ENCODE peak calls at places on chromosomes 11 and 22, in nine cellular contexts. S, V, X, A, L, W, J, H and Y are unnamed samples.

GRCh38 chr22:47269689-47270088 is 507.2 kb downstream of the TBC1D22A start:
- DNase-seq in V (no peak), J (no peak), S (no peak), A (no peak), W (no peak), H (no peak), L (no peak), X (no peak), Y (no peak)

GRCh38 chr11:59511675-59512074 is 336 bp downstream of the OR4D9 start:
- DNase-seq in L (no peak), A (no peak), X (no peak), V (no peak), W (no peak), H (no peak), S (no peak), J (no peak), Y (no peak)

GRCh38 chr22:19070397-19071169 is 51.6 kb downstream of the DGCR2 start:
- DNase-seq in S (no peak), A (no peak), V (peak; percentile 6), J (no peak), L (no peak), H (no peak), X (no peak), W (no peak), Y (no peak)

GRCh38 chr22:47929646-47930185 is 1167.3 kb downstream of the TBC1D22A start:
- DNase-seq in W (no peak), J (no peak), S (no peak), H (no peak), X (no peak), V (no peak), A (no peak), L (no peak), Y (no peak)

GRCh38 chr11:70076461-70076931 is 1.6 kb upstream of the ANO1 start:
- DNase-seq in J (no peak), X (no peak), S (no peak), L (no peak), W (no peak), H (no peak), A (no peak), V (no peak), Y (no peak)

GRCh38 chr11:72735495-72736027 is 16.6 kb downstream of the ARAP1 start:
- DNase-seq in V (no peak), W (no peak), J (peak; percentile 72), L (peak; percentile 53), X (no peak), A (peak; percentile 77), S (no peak), H (no peak), Y (no peak)

GRCh38 chr11:75867778-75868374 is 52.9 kb downstream of the UVRAG start:
- DNase-seq in H (no peak), L (peak; percentile 73), V (peak; percentile 37), X (peak; percentile 16), A (peak; percentile 40), S (peak; percentile 47), J (no peak), W (no peak), Y (no peak)

GRCh38 chr11:58787903-58788302 is 56.2 kb upstream of the GLYAT start:
- DNase-seq in A (peak; percentile 9), X (no peak), J (no peak), S (no peak), L (no peak), W (no peak), V (no peak), H (no peak), Y (no peak)

GRCh38 chr11:128530119-128531091 is 57.0 kb downstream of the ETS1 start:
- DNase-seq in L (no peak), S (no peak), H (peak; percentile 61), V (peak; percentile 42), J (no peak), X (peak; percentile 91), W (no peak), A (peak; percentile 96), Y (no peak)

GRCh38 chr11:8329336-8329735 is 65.7 kb upstream of the LMO1 start:
- DNase-seq in L (no peak), W (no peak), A (no peak), J (no peak), X (no peak), H (no peak), S (no peak), V (no peak), Y (no peak)

GRCh38 chr11:31714840-31715239 is 96.3 kb downstream of the PAX6 start:
- DNase-seq in A (no peak), X (no peak), W (no peak), S (no peak), L (no peak), H (no peak), V (no peak), J (no peak), Y (no peak)

GRCh38 chr11:73978576-73979086 is 4.0 kb downstream of the UCP2 start:
- DNase-seq in A (no peak), J (peak; percentile 18), W (no peak), S (no peak), L (no peak), H (no peak), V (no peak), X (no peak), Y (no peak)

GRCh38 chr11:199782-200181 is 6.9 kb downstream of the SCGB1C1 start:
- DNase-seq in W (no peak), X (no peak), S (no peak), L (peak; percentile 4), V (peak; percentile 18), A (no peak), H (no peak), J (peak; percentile 70), Y (no peak)

GRCh38 chr11:88338223-88338661 is 706 bp upstream of the CTSC start:
- DNase-seq in H (peak; percentile 26), V (peak; percentile 50), A (peak; percentile 74), J (peak; percentile 82), W (no peak), L (peak; percentile 60), S (peak; percentile 55), X (no peak), Y (no peak)

GRCh38 chr22:20517841-20518592 is 10.6 kb downstream of the MED15 start:
- DNase-seq in V (no peak), W (no peak), H (no peak), S (no peak), X (no peak), J (no peak), L (no peak), A (no peak), Y (no peak)

GRCh38 chr22:20522134-20522827 is 14.9 kb downstream of the MED15 start:
- DNase-seq in A (no peak), V (no peak), L (no peak), S (no peak), X (no peak), W (no peak), J (no peak), H (no peak), Y (no peak)

GRCh38 chr22:20522828-20523117 is 15.4 kb downstream of the MED15 start:
- DNase-seq in W (no peak), J (no peak), H (no peak), A (no peak), X (no peak), V (no peak), S (no peak), L (no peak), Y (no peak)

GRCh38 chr22:20519558-20519957 is 12.1 kb downstream of the MED15 start:
- DNase-seq in J (no peak), A (no peak), H (no peak), V (no peak), L (no peak), S (no peak), W (no peak), X (no peak), Y (no peak)

GRCh38 chr22:20520093-20520511 is 12.7 kb downstream of the MED15 start:
- DNase-seq in A (no peak), X (no peak), V (no peak), J (no peak), L (no peak), S (no peak), H (no peak), W (no peak), Y (no peak)
- TF ChIP-seq CTCF in A (no peak), X (no peak), V (no peak), J (no peak), L (no peak), S (no peak), H (no peak), W (no peak), Y (no peak)

GRCh38 chr11:44067266-44067665 is 1.2 kb downstream of the ACCS start:
- DNase-seq in X (no peak), A (no peak), S (no peak), W (no peak), J (no peak), L (no peak), H (no peak), V (no peak), Y (no peak)
- H3K4me3 ChIP-seq in X (peak overlapping the region; percentile 79), A (peak overlapping the region; percentile 69), S (no peak overlapping the region), W (no peak overlapping the region), J (peak overlapping the region; percentile 62), L (no peak overlapping the region), H (peak overlapping the region; percentile 72), V (peak overlapping the region; percentile 89), Y (peak overlapping the region; percentile 76)

DNA sequence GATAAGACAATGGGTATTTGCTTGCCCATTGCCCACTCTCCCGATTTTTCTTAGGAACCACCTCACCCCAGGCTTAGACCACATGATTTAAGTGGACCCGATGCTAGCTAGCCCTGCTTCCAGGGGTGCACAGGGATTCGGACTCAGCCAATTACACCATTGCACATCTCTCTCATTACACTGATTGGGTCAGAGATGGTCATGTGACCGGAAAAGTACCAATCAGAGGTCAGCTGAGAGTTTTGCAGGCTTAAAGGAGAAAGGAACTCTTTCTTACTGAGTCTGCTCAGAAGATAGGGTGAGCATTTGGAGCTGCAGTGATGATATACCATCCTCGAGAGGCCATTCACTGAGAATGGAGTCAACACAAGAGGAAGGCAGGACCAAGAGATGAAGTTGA is 12.2 kb upstream of the ANKK1 start:
- DNase-seq in H (no peak), J (no peak), L (no peak), V (no peak), A (no peak), X (no peak), S (no peak), W (no peak), Y (no peak)
- TF ChIP-seq CTCF in H (no peak), J (no peak), L (no peak), V (no peak), A (no peak), X (no peak), S (no peak), W (no peak), Y (no peak)

DNA sequence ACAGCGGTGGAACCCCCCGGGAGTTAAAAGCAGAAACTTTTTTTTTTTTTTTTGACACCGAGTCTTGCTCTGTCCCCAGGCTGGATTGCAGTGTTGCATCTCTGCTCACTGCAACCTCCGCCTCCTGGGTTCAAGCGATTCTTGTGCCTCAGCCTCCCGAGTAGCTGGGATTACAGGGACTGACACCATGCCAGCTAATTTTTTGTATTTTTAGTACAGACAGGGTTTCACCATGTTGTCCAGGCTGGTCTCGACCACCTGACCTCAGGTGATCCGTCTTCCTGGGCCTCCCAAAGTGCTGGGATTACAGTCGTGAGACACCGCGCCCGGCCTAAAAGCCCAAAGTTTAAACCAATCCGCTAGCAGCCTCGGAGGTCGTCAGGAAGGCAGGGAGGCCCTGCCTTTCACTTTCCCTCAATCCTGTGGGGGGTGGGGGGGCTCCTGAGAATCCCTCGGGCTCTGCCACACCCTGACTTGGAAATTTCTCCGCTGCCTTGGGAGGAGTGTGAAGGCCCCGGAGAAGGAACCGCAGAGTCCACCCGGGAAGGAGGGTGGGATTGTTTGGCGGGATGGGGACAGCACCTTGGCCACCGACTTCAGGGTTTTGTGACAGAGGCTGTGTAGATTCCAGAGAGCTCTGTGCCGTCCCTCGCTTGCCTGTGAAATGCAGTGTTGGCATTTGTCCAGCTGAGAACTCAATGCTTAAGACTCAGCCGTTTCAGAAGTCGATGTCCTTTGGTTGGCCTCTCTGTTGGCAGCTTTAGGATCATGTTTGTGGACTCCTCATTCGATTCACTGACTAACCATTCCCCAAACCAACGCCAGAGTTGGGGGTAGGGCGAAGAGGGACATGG is 1.0 kb downstream of the ARHGAP8 start:
- DNase-seq in A (peak; percentile 40), W (no peak), L (peak; percentile 40), X (no peak), S (peak; percentile 51), H (no peak), V (no peak), J (peak; percentile 24), Y (no peak)
- H3K4me3 ChIP-seq in A (no peak overlapping the region), W (peak overlapping the region; percentile 61), L (peak overlapping the region; percentile 81), X (no peak overlapping the region), S (peak overlapping the region; percentile 46), H (no peak overlapping the region), V (peak overlapping the region; percentile 61), J (peak overlapping the region; percentile 20), Y (no peak overlapping the region)